ENCODE peak calls at places on chromosomes 6 and 20, in four cellular contexts. One of them, this sample, is unnamed.
A peak's percentile ranks its signal among the peaks of the same experiment; 100 is the strongest.

GRCh38 chr20:60007452-60007851 is 49.2 kb downstream of the CDH26 start:
- DNase-seq in WTC11: no peak
- DNase-seq in K562: no peak
- DNase-seq in HepG2: no peak
- DNase-seq in this sample: no peak

GRCh38 chr6:168371989-168372711 is 52.6 kb upstream of the DACT2 start:
- DNase-seq in WTC11: no peak
- DNase-seq in HepG2: no peak
- DNase-seq in K562: no peak
- DNase-seq in this sample: no peak

GRCh38 chr6:42653851-42654250 is 68.5 kb downstream of the PRPH2 start:
- DNase-seq in HepG2: no peak
- DNase-seq in K562: no peak
- DNase-seq in WTC11: no peak
- DNase-seq in this sample: no peak

GRCh38 chr6:111573892-111574800 is 31.5 kb downstream of the TRAF3IP2 start:
- DNase-seq in K562: no peak
- DNase-seq in HepG2: no peak
- DNase-seq in WTC11: no peak
- DNase-seq in this sample: no peak

GRCh38 chr6:42781546-42781810 is 374 bp upstream of the BICRAL start:
- DNase-seq in WTC11: no peak
- DNase-seq in K562: peak; percentile 56
- DNase-seq in HepG2: no peak
- DNase-seq in this sample: no peak

GRCh38 chr6:69026243-69026642 is 391.2 kb downstream of the ADGRB3 start:
- DNase-seq in K562: no peak
- DNase-seq in HepG2: no peak
- DNase-seq in WTC11: no peak
- DNase-seq in this sample: no peak

GRCh38 chr6:36633915-36634314 is 39.8 kb downstream of the SRSF3 start:
- DNase-seq in HepG2: peak; percentile 70
- DNase-seq in WTC11: no peak
- DNase-seq in K562: no peak
- DNase-seq in this sample: no peak

GRCh38 chr6:127516676-127517273 is 2.4 kb downstream of the MTCL3 start:
- DNase-seq in K562: peak; percentile 50
- DNase-seq in WTC11: peak; percentile 69
- DNase-seq in HepG2: peak; percentile 23
- DNase-seq in this sample: peak; percentile 78

GRCh38 chr6:16496982-16497823 is 258.8 kb downstream of the GMPR start:
- DNase-seq in HepG2: no peak
- DNase-seq in WTC11: no peak
- DNase-seq in K562: no peak
- DNase-seq in this sample: no peak

GRCh38 chr20:44720994-44721784 is 6.0 kb downstream of the CCN5 start:
- DNase-seq in K562: no peak
- DNase-seq in WTC11: no peak
- DNase-seq in HepG2: no peak
- DNase-seq in this sample: no peak
- TF ChIP-seq ELF4 in K562: no peak
- TF ChIP-seq ELF4 in WTC11: no peak
- TF ChIP-seq ELF4 in HepG2: no peak
- TF ChIP-seq ELF4 in this sample: no peak

DNA sequence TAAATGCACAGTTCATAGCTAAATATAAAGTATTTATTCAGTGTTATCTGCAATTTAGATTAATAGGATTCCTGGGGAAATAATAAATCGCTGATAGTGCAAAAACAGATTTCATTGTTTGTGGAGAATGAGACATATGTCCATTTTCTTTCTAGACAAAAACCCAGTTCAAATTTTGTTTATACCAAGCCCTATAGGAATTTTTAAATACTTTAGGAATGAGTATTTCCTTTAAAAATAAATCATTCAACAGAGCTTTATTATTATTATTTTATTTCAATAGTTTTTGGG is 86.5 kb downstream of the METTL24 start:
- DNase-seq in HepG2: no peak
- DNase-seq in K562: no peak
- DNase-seq in WTC11: no peak
- DNase-seq in this sample: no peak
- TF ChIP-seq ELF4 in HepG2: no peak
- TF ChIP-seq ELF4 in K562: no peak
- TF ChIP-seq ELF4 in WTC11: no peak
- TF ChIP-seq ELF4 in this sample: no peak

DNA sequence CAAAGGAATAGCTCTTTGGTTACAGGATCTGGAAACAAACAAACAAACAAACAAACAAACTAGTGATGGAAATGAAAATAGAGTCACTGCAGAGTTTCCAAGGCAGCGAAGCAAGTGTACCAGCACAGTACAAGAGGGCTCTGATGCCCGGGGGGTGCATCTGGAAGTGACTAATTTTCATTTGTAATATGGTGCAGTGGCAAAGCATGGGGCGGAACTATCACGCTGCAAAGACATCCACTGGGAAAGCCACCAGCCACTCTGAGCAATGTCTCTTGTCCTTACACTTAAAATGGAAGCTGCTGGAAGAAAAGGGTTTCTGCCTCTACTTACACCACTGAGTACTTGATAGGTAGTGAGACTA is 44.4 kb upstream of the NEDD9 start:
- DNase-seq in HepG2: no peak
- DNase-seq in K562: no peak
- DNase-seq in WTC11: no peak
- DNase-seq in this sample: no peak
- TF ChIP-seq ELF4 in HepG2: no peak
- TF ChIP-seq ELF4 in K562: no peak
- TF ChIP-seq ELF4 in WTC11: no peak
- TF ChIP-seq ELF4 in this sample: no peak

GRCh38 chr6:110528930-110529325 is 52.5 kb upstream of the SLC22A16 start:
- DNase-seq in K562: no peak
- DNase-seq in WTC11: no peak
- DNase-seq in HepG2: no peak
- DNase-seq in this sample: no peak
- TF ChIP-seq ELF4 in K562: no peak
- TF ChIP-seq ELF4 in WTC11: no peak
- TF ChIP-seq ELF4 in HepG2: no peak
- TF ChIP-seq ELF4 in this sample: no peak

DNA sequence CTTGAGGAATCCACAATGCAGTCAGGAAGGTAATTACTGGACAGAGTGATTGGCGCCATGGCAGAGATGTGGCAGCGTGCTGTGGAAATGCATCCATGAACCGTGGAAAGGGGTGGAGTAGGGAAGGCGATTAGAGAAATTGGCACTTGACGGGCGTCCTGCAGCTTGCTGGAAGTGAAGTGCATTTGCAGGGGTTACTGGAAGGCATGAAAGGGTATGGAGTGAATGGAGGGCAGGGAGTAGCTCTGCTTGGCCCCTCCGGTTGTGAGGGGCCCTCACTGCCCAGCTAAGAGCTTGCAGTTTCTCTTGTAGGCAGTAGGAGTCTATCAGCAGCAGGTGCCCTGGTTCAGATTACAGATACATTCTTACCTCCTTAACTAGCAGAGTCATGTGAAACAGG is 122.5 kb upstream of the TIAM2 start:
- DNase-seq in K562: no peak
- DNase-seq in HepG2: no peak
- DNase-seq in WTC11: peak; percentile 25
- DNase-seq in this sample: no peak
- TF ChIP-seq ELF4 in K562: no peak
- TF ChIP-seq ELF4 in HepG2: no peak
- TF ChIP-seq ELF4 in WTC11: no peak
- TF ChIP-seq ELF4 in this sample: no peak

GRCh38 chr20:3686867-3687321 is 5.1 kb upstream of the ADAM33 start:
- DNase-seq in K562: no peak
- DNase-seq in HepG2: no peak
- DNase-seq in WTC11: no peak
- DNase-seq in this sample: no peak
- TF ChIP-seq ELF4 in K562: no peak
- TF ChIP-seq ELF4 in HepG2: no peak
- TF ChIP-seq ELF4 in WTC11: no peak
- TF ChIP-seq ELF4 in this sample: no peak

DNA sequence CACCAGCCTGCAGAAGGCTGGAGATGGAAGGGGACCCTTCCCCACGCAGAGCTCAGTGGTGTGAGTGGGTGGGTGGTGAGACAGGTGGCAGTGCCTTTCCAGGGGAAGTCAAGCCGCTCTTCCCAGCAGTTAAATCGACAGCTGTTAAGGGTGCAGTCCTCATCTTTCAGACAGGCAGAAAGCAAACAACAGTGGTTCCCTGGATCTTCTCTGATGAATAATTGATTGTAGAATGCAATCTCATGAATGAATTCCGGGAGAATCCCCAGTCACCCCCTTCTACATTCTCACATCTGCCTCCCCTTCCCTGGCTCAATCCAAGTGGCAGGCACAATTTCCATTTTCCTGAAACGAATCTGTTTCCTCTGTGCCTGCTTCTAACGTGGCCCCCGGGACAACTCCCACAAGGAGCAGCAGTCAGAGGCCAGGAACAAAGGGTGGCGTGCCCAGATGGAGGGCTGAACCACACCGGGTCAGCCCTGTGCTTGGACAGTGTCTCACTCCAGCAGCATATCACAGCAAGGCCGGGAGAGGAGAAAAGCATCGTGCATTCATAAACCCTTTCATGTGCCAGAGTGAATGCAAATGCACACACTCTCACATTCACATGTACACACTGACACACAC is 237.5 kb downstream of the LRFN2 start:
- DNase-seq in HepG2: no peak
- DNase-seq in WTC11: no peak
- DNase-seq in K562: peak; percentile 1
- DNase-seq in this sample: peak; percentile 3
- TF ChIP-seq ELF4 in HepG2: no peak
- TF ChIP-seq ELF4 in WTC11: no peak
- TF ChIP-seq ELF4 in K562: no peak
- TF ChIP-seq ELF4 in this sample: no peak

GRCh38 chr6:10532392-10532791 is 11.2 kb downstream of the GCNT2 start:
- DNase-seq in HepG2: no peak
- DNase-seq in K562: no peak
- DNase-seq in WTC11: no peak
- DNase-seq in this sample: no peak

GRCh38 chr6:10531942-10532341 is 10.8 kb downstream of the GCNT2 start:
- DNase-seq in HepG2: no peak
- DNase-seq in K562: no peak
- DNase-seq in WTC11: no peak
- DNase-seq in this sample: no peak

GRCh38 chr6:10531513-10531912 is 10.4 kb downstream of the GCNT2 start:
- DNase-seq in WTC11: no peak
- DNase-seq in HepG2: no peak
- DNase-seq in K562: no peak
- DNase-seq in this sample: no peak

GRCh38 chr6:10528170-10528981 is 7.2 kb downstream of the GCNT2 start:
- DNase-seq in WTC11: no peak
- DNase-seq in K562: no peak
- DNase-seq in HepG2: peak; percentile 94
- DNase-seq in this sample: no peak

GRCh38 chr6:10529231-10529801 is 8.2 kb downstream of the GCNT2 start:
- DNase-seq in HepG2: peak; percentile 42
- DNase-seq in K562: no peak
- DNase-seq in WTC11: no peak
- DNase-seq in this sample: no peak
- TF ChIP-seq ELF4 in HepG2: no peak
- TF ChIP-seq ELF4 in K562: no peak
- TF ChIP-seq ELF4 in WTC11: no peak
- TF ChIP-seq ELF4 in this sample: no peak

GRCh38 chr6:100593522-100593921 is 128.8 kb upstream of the SIM1 start:
- DNase-seq in K562: no peak
- DNase-seq in HepG2: no peak
- DNase-seq in WTC11: no peak
- DNase-seq in this sample: no peak
- TF ChIP-seq ELF4 in K562: no peak
- TF ChIP-seq ELF4 in HepG2: no peak
- TF ChIP-seq ELF4 in WTC11: no peak
- TF ChIP-seq ELF4 in this sample: no peak

DNA sequence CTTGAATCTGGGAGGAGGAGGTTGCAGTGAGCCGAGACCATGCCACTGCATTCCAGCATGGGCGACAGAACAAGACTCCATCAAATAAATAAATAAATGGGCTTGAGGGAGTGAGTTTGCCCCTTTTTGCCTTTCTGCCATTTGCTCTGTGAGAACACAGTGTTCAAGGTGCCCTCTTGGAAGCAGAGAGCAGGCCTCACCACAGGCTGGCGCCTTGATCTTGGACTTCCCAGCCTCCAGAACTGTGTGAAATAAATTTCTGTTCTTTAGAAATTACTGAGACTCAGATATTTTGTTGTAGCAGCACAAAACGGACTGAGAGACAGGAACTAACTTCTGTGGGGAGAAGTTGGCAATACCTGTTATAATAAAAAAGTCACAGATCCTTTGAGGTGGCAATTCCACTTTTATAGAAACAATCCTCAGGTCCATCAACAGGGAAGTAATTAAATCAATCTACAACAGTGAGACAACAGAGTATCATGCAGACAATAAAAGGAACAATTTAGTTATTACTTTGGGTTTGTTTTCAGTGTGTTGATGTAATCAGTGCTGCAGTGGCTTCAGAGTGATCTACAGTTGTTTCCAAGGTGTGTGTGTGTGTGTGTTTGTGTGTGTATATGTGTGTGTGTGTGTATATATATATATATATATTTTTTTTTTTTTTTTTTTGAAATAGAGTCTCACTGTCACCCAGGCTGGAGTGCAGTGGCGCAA is 24.5 kb downstream of the PKIG start:
- DNase-seq in HepG2: no peak
- DNase-seq in WTC11: no peak
- DNase-seq in K562: no peak
- DNase-seq in this sample: no peak
- TF ChIP-seq ELF4 in HepG2: no peak
- TF ChIP-seq ELF4 in WTC11: no peak
- TF ChIP-seq ELF4 in K562: no peak
- TF ChIP-seq ELF4 in this sample: no peak

This sample was measured in HEK293T.